ENCODE peak calls at places on chromosomes 11 and 22, in eight cellular contexts. G is cerebellum; Q is activated naive CD4-positive, alpha-beta T cell; C is Calu3; O is foreskin keratinocyte; I is hypothalamus; T is NCI-H1436 treated with DMSO at 0.1 percent for 48 hours; W is activated T-cell treated with anti-CD3 and anti-CD28 coated beads for 48 hours. U is an unnamed sample.

GRCh38 chr11:45444796-45445195 is 158.7 kb upstream of the SYT13 start:
- DNase-seq in G (no peak), Q (no peak), C (peak), O (peak), I (no peak), T (no peak), W (no peak), U (no peak)

GRCh38 chr11:123409886-123410549 is 20.1 kb upstream of the GRAMD1B start:
- DNase-seq in G (no peak), Q (no peak), C (no peak), O (no peak), I (no peak), T (no peak), W (no peak), U (no peak)

GRCh38 chr11:120391297-120391696 is 55.1 kb downstream of the ARHGEF12 start:
- DNase-seq in G (peak), Q (no peak), C (peak), O (no peak), I (no peak), T (no peak), W (no peak), U (no peak)

GRCh38 chr11:18765554-18765953 is 26.0 kb downstream of the PTPN5 start:
- DNase-seq in G (no peak), Q (no peak), C (no peak), O (no peak), I (no peak), T (no peak), W (no peak), U (no peak)

GRCh38 chr11:126630488-126630887 is 275.0 kb downstream of the ST3GAL4 start:
- DNase-seq in G (no peak), Q (no peak), C (no peak), O (no peak), I (no peak), T (no peak), W (no peak), U (no peak)

GRCh38 chr11:72579816-72580647 is 94.2 kb downstream of the PDE2A start:
- DNase-seq in G (no peak), Q (no peak), C (no peak), O (no peak), I (no peak), T (no peak), W (no peak), U (no peak)

GRCh38 chr22:48952256-48953102 is 875.2 kb downstream of the BRD1 start:
- DNase-seq in G (no peak), Q (no peak), C (no peak), O (no peak), I (no peak), T (no peak), W (no peak), U (no peak)

GRCh38 chr11:100726709-100727108 is 39.6 kb downstream of the ARHGAP42 start:
- DNase-seq in G (no peak), Q (no peak), C (no peak), O (no peak), I (no peak), T (peak), W (no peak), U (no peak)

GRCh38 chr11:372809-373715 is 3.8 kb downstream of the B4GALNT4 start:
- DNase-seq in G (no peak), Q (no peak), C (no peak), O (no peak), I (no peak), T (no peak), W (no peak), U (no peak)

GRCh38 chr22:37197451-37198289 is 9.6 kb upstream of the C1QTNF6 start:
- DNase-seq in G (peak), Q (no peak), C (peak), O (peak), I (no peak), T (no peak), W (no peak), U (no peak)

GRCh38 chr11:10414659-10415058 is 40.4 kb upstream of the AMPD3 start:
- DNase-seq in G (no peak), Q (no peak), C (no peak), O (no peak), I (no peak), T (no peak), W (no peak), U (no peak)

GRCh38 chr11:111910637-111911562 is 670 bp downstream of the CRYAB start:
- DNase-seq in G (peak), Q (no peak), C (no peak), O (no peak), I (peak), T (no peak), W (no peak), U (no peak)

GRCh38 chr22:27086080-27086479 is 428.7 kb downstream of the MIAT start:
- DNase-seq in G (no peak), Q (no peak), C (no peak), O (no peak), I (no peak), T (no peak), W (no peak), U (no peak)

GRCh38 chr11:12802418-12803085 is 128.3 kb downstream of the TEAD1 start:
- DNase-seq in G (no peak), Q (no peak), C (peak), O (peak), I (no peak), T (peak), W (no peak), U (peak)

GRCh38 chr11:113377606-113378005 is 10.0 kb upstream of the ANKK1 start:
- DNase-seq in G (no peak), Q (no peak), C (no peak), O (peak), I (no peak), T (no peak), W (no peak), U (no peak)

GRCh38 chr11:124896821-124897391 is 759 bp downstream of the ROBO4 start:
- DNase-seq in G (no peak), Q (no peak), C (no peak), O (no peak), I (no peak), T (no peak), W (no peak), U (no peak)

GRCh38 chr11:119161871-119162270 is 6.7 kb upstream of the NLRX1 start:
- DNase-seq in G (no peak), Q (no peak), C (no peak), O (no peak), I (no peak), T (no peak), W (no peak), U (no peak)

GRCh38 chr11:72789493-72790131 is 4.2 kb downstream of the STARD10 start:
- DNase-seq in G (no peak), Q (no peak), C (no peak), O (peak), I (no peak), T (no peak), W (no peak), U (no peak)

GRCh38 chr22:44752285-44753188 is at the start of gene ARHGAP8:
- DNase-seq in G (no peak), Q (no peak), C (peak), O (no peak), I (no peak), T (no peak), W (no peak), U (no peak)

GRCh38 chr22:44669725-44670027 is 32.3 kb upstream of the PRR5 start:
- DNase-seq in G (no peak), Q (no peak), C (no peak), O (no peak), I (no peak), T (no peak), W (no peak), U (no peak)

GRCh38 chr11:117794144-117794543 is 2.9 kb downstream of the DSCAML1 start:
- DNase-seq in G (no peak), Q (no peak), C (no peak), O (no peak), I (no peak), T (no peak), W (no peak), U (no peak)

GRCh38 chr22:50671641-50672040 is 982 bp upstream of the SHANK3 start:
- DNase-seq in G (no peak), Q (no peak), C (no peak), O (no peak), I (no peak), T (no peak), W (no peak), U (no peak)

GRCh38 chr11:81839016-81839415 is 894.6 kb downstream of the FAM181B start:
- DNase-seq in G (no peak), Q (no peak), C (no peak), O (no peak), I (no peak), T (no peak), W (no peak), U (no peak)

GRCh38 chr11:78676026-78676557 is 101.4 kb upstream of the NARS2 start:
- DNase-seq in G (no peak), Q (no peak), C (no peak), O (no peak), I (no peak), T (no peak), W (no peak), U (no peak)

GRCh38 chr11:73141309-73142127 is 600 bp downstream of the FCHSD2 start:
- DNase-seq in G (peak), Q (peak), C (peak), O (peak), I (peak), T (no peak), W (peak), U (no peak)

GRCh38 chr11:19311306-19312030 is 70.7 kb upstream of the E2F8 start:
- DNase-seq in G (peak), Q (no peak), C (peak), O (peak), I (peak), T (no peak), W (peak), U (no peak)

GRCh38 chr11:101129203-101129943 is at the start of gene PGR:
- DNase-seq in G (no peak), Q (no peak), C (no peak), O (no peak), I (no peak), T (no peak), W (no peak), U (no peak)

GRCh38 chr11:60868682-60869450 is 1.5 kb downstream of the ZP1 start:
- DNase-seq in G (no peak), Q (no peak), C (no peak), O (no peak), I (no peak), T (no peak), W (no peak), U (no peak)